ENCODE peak calls at places on chromosomes 7 and 10, in five cellular contexts. One of them, this sample, is unnamed.

GRCh38 chr7:101754432-101755159 is 62.8 kb upstream of the CUX1 start:
- DNase-seq in IMR-90: peak
- DNase-seq in fibroblast of mammary gland: peak
- DNase-seq in left ventricle myocardium inferior: no peak
- DNase-seq in WTC11: no peak
- DNase-seq in this sample: no peak

GRCh38 chr10:57815926-57816325 is 451.8 kb downstream of the IPMK start:
- DNase-seq in left ventricle myocardium inferior: no peak
- DNase-seq in fibroblast of mammary gland: no peak
- DNase-seq in IMR-90: no peak
- DNase-seq in WTC11: no peak
- DNase-seq in this sample: no peak

GRCh38 chr10:2048337-2048973 is 311.1 kb upstream of the ADARB2 start:
- DNase-seq in WTC11: no peak
- DNase-seq in left ventricle myocardium inferior: no peak
- DNase-seq in fibroblast of mammary gland: no peak
- DNase-seq in IMR-90: no peak
- DNase-seq in this sample: no peak

GRCh38 chr10:91551856-91552255 is 81.0 kb downstream of the PPP1R3C start:
- DNase-seq in fibroblast of mammary gland: peak
- DNase-seq in left ventricle myocardium inferior: peak
- DNase-seq in IMR-90: peak
- DNase-seq in WTC11: peak
- DNase-seq in this sample: peak

GRCh38 chr10:62011558-62011957 is 110.1 kb downstream of the ARID5B start:
- DNase-seq in fibroblast of mammary gland: no peak
- DNase-seq in WTC11: no peak
- DNase-seq in IMR-90: no peak
- DNase-seq in left ventricle myocardium inferior: no peak
- DNase-seq in this sample: no peak

GRCh38 chr7:151756076-151756731 is 120.7 kb downstream of the PRKAG2 start:
- DNase-seq in WTC11: no peak
- DNase-seq in fibroblast of mammary gland: peak
- DNase-seq in IMR-90: peak
- DNase-seq in left ventricle myocardium inferior: no peak
- DNase-seq in this sample: peak

GRCh38 chr10:105800626-105801025 is 1159.5 kb downstream of the SORCS3 start:
- DNase-seq in fibroblast of mammary gland: no peak
- DNase-seq in IMR-90: no peak
- DNase-seq in left ventricle myocardium inferior: no peak
- DNase-seq in WTC11: no peak
- DNase-seq in this sample: no peak

GRCh38 chr7:147207988-147208387 is 1091.4 kb downstream of the CNTNAP2 start:
- DNase-seq in IMR-90: no peak
- DNase-seq in left ventricle myocardium inferior: no peak
- DNase-seq in fibroblast of mammary gland: no peak
- DNase-seq in WTC11: peak
- DNase-seq in this sample: no peak

GRCh38 chr10:103504181-103504783 is 10.8 kb downstream of the NEURL1 start:
- DNase-seq in WTC11: no peak
- DNase-seq in IMR-90: peak
- DNase-seq in left ventricle myocardium inferior: no peak
- DNase-seq in fibroblast of mammary gland: peak
- DNase-seq in this sample: no peak

GRCh38 chr10:91162050-91162494 is 58.4 kb upstream of the PCGF5 start:
- DNase-seq in fibroblast of mammary gland: peak
- DNase-seq in IMR-90: peak
- DNase-seq in WTC11: no peak
- DNase-seq in left ventricle myocardium inferior: no peak
- DNase-seq in this sample: peak

GRCh38 chr7:134405299-134405698 is 53.6 kb downstream of the AKR1B1 start:
- DNase-seq in fibroblast of mammary gland: no peak
- DNase-seq in IMR-90: no peak
- DNase-seq in WTC11: no peak
- DNase-seq in left ventricle myocardium inferior: no peak
- DNase-seq in this sample: no peak

GRCh38 chr10:128053356-128053755 is 72.9 kb downstream of the MKI67 start:
- DNase-seq in left ventricle myocardium inferior: no peak
- DNase-seq in WTC11: no peak
- DNase-seq in IMR-90: no peak
- DNase-seq in fibroblast of mammary gland: no peak
- DNase-seq in this sample: no peak

GRCh38 chr10:16915308-16915707 is 98.1 kb upstream of the RSU1 start:
- DNase-seq in fibroblast of mammary gland: no peak
- DNase-seq in WTC11: no peak
- DNase-seq in left ventricle myocardium inferior: no peak
- DNase-seq in IMR-90: no peak
- DNase-seq in this sample: no peak

GRCh38 chr7:28145090-28145626 is 35.4 kb downstream of the JAZF1 start:
- DNase-seq in fibroblast of mammary gland: no peak
- DNase-seq in left ventricle myocardium inferior: no peak
- DNase-seq in WTC11: no peak
- DNase-seq in IMR-90: no peak
- DNase-seq in this sample: no peak

GRCh38 chr7:28144266-28144665 is 36.3 kb downstream of the JAZF1 start:
- DNase-seq in left ventricle myocardium inferior: no peak
- DNase-seq in IMR-90: no peak
- DNase-seq in fibroblast of mammary gland: no peak
- DNase-seq in WTC11: peak
- DNase-seq in this sample: no peak

GRCh38 chr7:28145931-28146330 is 34.7 kb downstream of the JAZF1 start:
- DNase-seq in left ventricle myocardium inferior: no peak
- DNase-seq in WTC11: no peak
- DNase-seq in fibroblast of mammary gland: no peak
- DNase-seq in IMR-90: no peak
- DNase-seq in this sample: no peak

GRCh38 chr7:28140964-28141363 is 39.6 kb downstream of the JAZF1 start:
- DNase-seq in WTC11: no peak
- DNase-seq in fibroblast of mammary gland: no peak
- DNase-seq in left ventricle myocardium inferior: no peak
- DNase-seq in IMR-90: no peak
- DNase-seq in this sample: no peak

DNA sequence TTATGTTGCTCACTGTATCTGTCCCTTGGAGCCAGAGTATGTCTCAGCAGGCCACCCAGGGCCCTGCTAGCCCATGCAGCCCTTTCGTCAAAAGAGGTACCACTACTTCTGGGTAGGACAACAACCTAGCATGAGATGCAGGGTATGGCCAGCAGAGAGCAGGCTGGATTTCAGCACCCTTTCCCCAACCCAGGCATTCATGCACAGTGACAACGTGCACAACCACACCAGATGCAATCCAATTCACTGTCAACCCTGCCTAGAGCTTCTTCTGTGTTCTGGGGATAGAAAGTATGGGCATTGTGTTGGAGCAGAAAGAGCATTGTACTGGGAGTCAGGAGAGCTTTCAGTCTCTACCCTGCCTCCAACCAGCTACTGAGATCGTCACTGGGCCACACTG is 37.9 kb downstream of the JAZF1 start:
- DNase-seq in WTC11: no peak
- DNase-seq in fibroblast of mammary gland: no peak
- DNase-seq in left ventricle myocardium inferior: no peak
- DNase-seq in IMR-90: no peak
- DNase-seq in this sample: no peak
- TF ChIP-seq CTCF in WTC11: no peak
- TF ChIP-seq CTCF in fibroblast of mammary gland: no peak
- TF ChIP-seq CTCF in left ventricle myocardium inferior: peak
- TF ChIP-seq CTCF in IMR-90: no peak
- TF ChIP-seq CTCF in this sample: peak

DNA sequence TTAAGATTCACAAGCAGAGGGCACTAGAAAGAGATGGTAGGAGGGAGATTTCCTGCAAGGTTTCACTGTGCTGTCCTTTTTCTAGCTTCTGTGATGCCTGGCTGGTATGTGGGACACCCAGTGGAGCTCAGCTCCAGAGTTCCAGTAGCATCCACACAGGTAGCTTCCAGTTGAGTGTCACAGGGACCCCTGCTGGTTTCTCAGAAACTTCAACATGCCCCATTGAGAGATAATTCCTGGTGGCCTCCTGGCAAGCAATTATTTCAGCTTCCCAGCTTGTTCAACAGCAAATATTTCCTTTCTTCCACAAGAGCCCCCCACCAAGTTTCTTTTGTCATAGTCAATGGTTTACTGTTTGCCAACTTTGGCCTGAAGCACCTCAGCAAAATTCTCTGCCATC is 858.7 kb downstream of the REEP3 start:
- DNase-seq in WTC11: no peak
- DNase-seq in fibroblast of mammary gland: no peak
- DNase-seq in IMR-90: no peak
- DNase-seq in left ventricle myocardium inferior: no peak
- DNase-seq in this sample: no peak
- TF ChIP-seq CTCF in WTC11: no peak
- TF ChIP-seq CTCF in fibroblast of mammary gland: no peak
- TF ChIP-seq CTCF in IMR-90: no peak
- TF ChIP-seq CTCF in left ventricle myocardium inferior: no peak
- TF ChIP-seq CTCF in this sample: no peak

GRCh38 chr10:98916751-98917150 is 318.9 kb downstream of the HPSE2 start:
- DNase-seq in WTC11: no peak
- DNase-seq in IMR-90: peak
- DNase-seq in fibroblast of mammary gland: no peak
- DNase-seq in left ventricle myocardium inferior: no peak
- DNase-seq in this sample: no peak
- TF ChIP-seq CTCF in WTC11: no peak
- TF ChIP-seq CTCF in IMR-90: no peak
- TF ChIP-seq CTCF in fibroblast of mammary gland: peak
- TF ChIP-seq CTCF in left ventricle myocardium inferior: no peak
- TF ChIP-seq CTCF in this sample: no peak

GRCh38 chr7:49790209-49790608 is 16.8 kb downstream of the VWC2 start:
- DNase-seq in IMR-90: no peak
- DNase-seq in left ventricle myocardium inferior: no peak
- DNase-seq in WTC11: no peak
- DNase-seq in fibroblast of mammary gland: no peak
- DNase-seq in this sample: no peak

GRCh38 chr7:49791089-49791741 is 17.8 kb downstream of the VWC2 start:
- DNase-seq in IMR-90: no peak
- DNase-seq in left ventricle myocardium inferior: no peak
- DNase-seq in fibroblast of mammary gland: no peak
- DNase-seq in WTC11: peak
- DNase-seq in this sample: peak

GRCh38 chr7:49787980-49788379 is 14.5 kb downstream of the VWC2 start:
- DNase-seq in WTC11: no peak
- DNase-seq in IMR-90: no peak
- DNase-seq in fibroblast of mammary gland: no peak
- DNase-seq in left ventricle myocardium inferior: peak
- DNase-seq in this sample: no peak

GRCh38 chr7:49789736-49790135 is 16.3 kb downstream of the VWC2 start:
- DNase-seq in IMR-90: no peak
- DNase-seq in left ventricle myocardium inferior: no peak
- DNase-seq in fibroblast of mammary gland: no peak
- DNase-seq in WTC11: no peak
- DNase-seq in this sample: no peak

DNA sequence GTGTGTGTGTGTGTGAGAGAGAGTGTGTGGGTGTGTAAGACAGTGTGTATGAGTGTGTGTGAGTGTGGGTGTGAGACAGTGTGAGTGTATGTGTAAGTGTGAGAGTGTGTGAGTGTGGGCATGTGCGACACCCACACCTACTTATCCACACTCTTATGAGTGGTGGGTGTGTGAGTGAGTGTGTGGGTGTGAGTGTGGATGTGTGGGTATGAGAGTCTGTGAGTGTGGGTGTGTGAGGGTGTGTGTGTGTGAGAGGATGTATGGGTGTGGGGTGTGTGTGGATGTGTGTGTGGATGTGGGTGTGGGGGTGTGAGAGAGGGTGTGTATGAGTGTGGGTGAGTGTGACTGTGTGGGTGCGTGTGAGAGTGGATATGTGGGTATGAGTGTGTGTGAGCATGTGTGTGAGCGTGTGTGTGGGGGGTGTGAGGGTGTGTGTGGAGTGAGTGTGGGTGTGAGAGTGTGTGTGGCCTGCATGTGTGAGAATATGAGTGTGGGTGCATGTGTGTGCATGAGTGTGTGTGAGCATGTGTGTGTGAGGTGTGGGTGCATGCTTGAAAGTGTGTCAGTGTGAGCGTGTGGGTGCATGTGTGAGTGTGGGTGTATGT is 15.1 kb downstream of the VWC2 start:
- DNase-seq in IMR-90: no peak
- DNase-seq in left ventricle myocardium inferior: no peak
- DNase-seq in WTC11: no peak
- DNase-seq in fibroblast of mammary gland: no peak
- DNase-seq in this sample: no peak
- TF ChIP-seq CTCF in IMR-90: no peak
- TF ChIP-seq CTCF in left ventricle myocardium inferior: no peak
- TF ChIP-seq CTCF in WTC11: no peak
- TF ChIP-seq CTCF in fibroblast of mammary gland: no peak
- TF ChIP-seq CTCF in this sample: no peak

GRCh38 chr10:87850742-87851205 is 12.6 kb downstream of the KLLN start:
- DNase-seq in fibroblast of mammary gland: peak
- DNase-seq in WTC11: peak
- DNase-seq in IMR-90: peak
- DNase-seq in left ventricle myocardium inferior: peak
- DNase-seq in this sample: peak
- TF ChIP-seq CTCF in fibroblast of mammary gland: peak
- TF ChIP-seq CTCF in WTC11: no peak
- TF ChIP-seq CTCF in IMR-90: peak
- TF ChIP-seq CTCF in left ventricle myocardium inferior: peak
- TF ChIP-seq CTCF in this sample: peak

DNA sequence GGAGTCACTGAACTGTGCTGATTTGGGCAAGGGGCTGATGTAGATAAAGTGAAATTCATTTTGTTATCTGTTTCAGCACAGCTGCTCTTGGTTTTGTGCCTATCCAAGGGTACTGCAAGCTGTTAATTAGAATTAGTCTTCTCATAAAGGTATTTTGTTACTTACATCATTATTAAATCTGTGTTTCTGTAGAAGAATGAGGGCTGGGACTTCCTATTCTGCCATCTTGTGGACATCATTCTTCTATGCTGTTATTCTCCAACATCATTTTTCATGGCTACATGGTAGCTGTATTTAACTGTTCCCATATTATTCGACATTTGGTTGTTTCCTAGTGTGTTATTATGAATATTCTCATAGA is 76.2 kb upstream of the CCDC71L start:
- DNase-seq in fibroblast of mammary gland: peak
- DNase-seq in left ventricle myocardium inferior: no peak
- DNase-seq in IMR-90: peak
- DNase-seq in WTC11: no peak
- DNase-seq in this sample: no peak
- TF ChIP-seq CTCF in fibroblast of mammary gland: peak
- TF ChIP-seq CTCF in left ventricle myocardium inferior: peak
- TF ChIP-seq CTCF in IMR-90: peak
- TF ChIP-seq CTCF in WTC11: no peak
- TF ChIP-seq CTCF in this sample: peak

DNA sequence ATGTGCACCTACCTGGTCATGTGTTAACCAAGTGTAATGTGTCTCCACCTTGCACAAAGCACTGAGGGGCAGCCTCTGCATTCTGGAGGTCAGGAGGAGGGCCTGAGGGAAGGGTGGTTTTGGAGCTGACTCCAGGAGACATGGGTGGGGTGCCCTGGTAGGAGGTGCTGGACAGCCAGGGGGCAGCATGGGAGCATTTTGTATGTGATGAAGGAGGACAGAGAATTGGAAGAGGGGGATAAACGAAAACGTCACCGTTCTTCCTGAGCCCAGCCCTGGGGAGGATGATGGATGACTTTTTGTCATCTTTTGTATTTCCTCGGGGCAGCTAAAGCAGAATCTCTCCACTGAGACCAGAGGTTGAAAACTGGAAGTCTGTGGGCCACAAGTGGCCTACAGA is 242.3 kb downstream of the VTI1A start:
- DNase-seq in IMR-90: peak
- DNase-seq in left ventricle myocardium inferior: peak
- DNase-seq in fibroblast of mammary gland: peak
- DNase-seq in WTC11: peak
- DNase-seq in this sample: no peak
- TF ChIP-seq CTCF in IMR-90: peak
- TF ChIP-seq CTCF in left ventricle myocardium inferior: peak
- TF ChIP-seq CTCF in fibroblast of mammary gland: peak
- TF ChIP-seq CTCF in WTC11: peak
- TF ChIP-seq CTCF in this sample: no peak

GRCh38 chr10:26550774-26551526 is 112.8 kb downstream of the APBB1IP start:
- DNase-seq in WTC11: peak
- DNase-seq in IMR-90: no peak
- DNase-seq in fibroblast of mammary gland: peak
- DNase-seq in left ventricle myocardium inferior: no peak
- DNase-seq in this sample: no peak
- TF ChIP-seq CTCF in WTC11: peak
- TF ChIP-seq CTCF in IMR-90: no peak
- TF ChIP-seq CTCF in fibroblast of mammary gland: no peak
- TF ChIP-seq CTCF in left ventricle myocardium inferior: no peak
- TF ChIP-seq CTCF in this sample: no peak

This sample was measured in GM10248.